ENCODE peak calls at places on chromosomes 3 and 15, in five cellular contexts. H is GM23248, W is left ventricle myocardium inferior, M is mammary epithelial cell, U is heart right ventricle. V is an unnamed sample.

GRCh38 chr15:48025118-48025517 is 95.7 kb upstream of the SLC24A5 start:
- DNase-seq in H (peak), W (no peak), M (no peak), U (no peak), V (no peak)

GRCh38 chr15:31871159-31871886 is 159.0 kb upstream of the CHRNA7 start:
- DNase-seq in W (no peak), H (no peak), M (no peak), U (no peak), V (no peak)

GRCh38 chr3:113607219-113607596 is 74.9 kb downstream of the SIDT1 start:
- DNase-seq in U (no peak), W (no peak), H (no peak), M (no peak), V (no peak)

GRCh38 chr3:279325-279724 is 82.8 kb downstream of the CHL1 start:
- DNase-seq in U (no peak), M (no peak), H (no peak), W (no peak), V (no peak)

GRCh38 chr3:39180183-39180545 is 12.2 kb downstream of the XIRP1 start:
- DNase-seq in M (no peak), W (no peak), U (no peak), H (no peak), V (no peak)

GRCh38 chr3:144127700-144128099 is 156.1 kb downstream of the DIPK2A start:
- DNase-seq in M (peak), U (no peak), H (no peak), W (no peak), V (no peak)

GRCh38 chr3:157819415-157819814 is 286.8 kb downstream of the SHOX2 start:
- DNase-seq in M (no peak), W (no peak), U (no peak), H (peak), V (no peak)

GRCh38 chr15:35329521-35329921 is 216.4 kb downstream of the DPH6 start:
- DNase-seq in W (no peak), M (no peak), U (no peak), H (no peak), V (no peak)

GRCh38 chr3:27666277-27666676 is 55.8 kb downstream of the EOMES start:
- DNase-seq in U (no peak), W (no peak), M (no peak), H (no peak), V (no peak)

GRCh38 chr3:134918448-134918847 is 123.4 kb downstream of the EPHB1 start:
- DNase-seq in W (no peak), U (no peak), M (no peak), H (no peak), V (no peak)

GRCh38 chr3:138459619-138460535 is 25.5 kb downstream of the ESYT3 start:
- DNase-seq in W (no peak), U (no peak), M (no peak), H (no peak), V (no peak)

GRCh38 chr3:183301937-183302580 is 49.0 kb downstream of the B3GNT5 start:
- DNase-seq in H (no peak), U (no peak), M (peak), W (no peak), V (no peak)

GRCh38 chr15:31019986-31020385 is 28.6 kb upstream of the MTMR10 start:
- DNase-seq in M (no peak), U (no peak), H (no peak), W (no peak), V (no peak)

GRCh38 chr15:65824031-65824743 is 32.1 kb upstream of the DENND4A start:
- DNase-seq in W (no peak), M (peak), H (peak), U (peak), V (peak)

GRCh38 chr15:78763796-78764241 is 47.4 kb downstream of the ADAMTS7 start:
- DNase-seq in H (no peak), W (no peak), U (no peak), M (no peak), V (peak)

GRCh38 chr3:50382271-50382670 is 22.9 kb upstream of the TMEM115 start:
- DNase-seq in U (no peak), W (no peak), H (no peak), M (no peak), V (no peak)

DNA sequence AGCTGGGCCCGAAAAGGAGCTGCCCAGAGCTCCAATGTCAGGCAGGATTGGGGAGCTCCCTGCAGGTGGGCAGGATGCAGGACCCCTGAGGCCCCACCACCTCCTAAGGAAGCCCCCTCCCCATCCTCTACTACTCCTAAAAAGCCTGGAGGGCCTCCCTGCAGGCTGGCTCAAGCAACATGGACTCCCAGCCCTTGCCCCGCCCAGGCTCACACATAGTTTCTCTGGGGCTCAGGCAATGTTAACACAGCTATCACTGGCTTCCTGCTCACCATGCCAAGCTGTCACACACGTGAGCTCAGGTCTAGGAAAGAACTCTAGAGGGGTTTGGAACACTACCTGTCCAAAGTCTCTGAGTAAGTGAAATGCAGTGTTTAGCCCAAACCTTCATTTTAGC is 65.4 kb upstream of the ZNF148 start:
- DNase-seq in H (no peak), W (no peak), U (no peak), M (peak), V (no peak)
- H3K27ac ChIP-seq in H (no peak), W (no peak), U (no peak), M (no peak), V (no peak)

DNA sequence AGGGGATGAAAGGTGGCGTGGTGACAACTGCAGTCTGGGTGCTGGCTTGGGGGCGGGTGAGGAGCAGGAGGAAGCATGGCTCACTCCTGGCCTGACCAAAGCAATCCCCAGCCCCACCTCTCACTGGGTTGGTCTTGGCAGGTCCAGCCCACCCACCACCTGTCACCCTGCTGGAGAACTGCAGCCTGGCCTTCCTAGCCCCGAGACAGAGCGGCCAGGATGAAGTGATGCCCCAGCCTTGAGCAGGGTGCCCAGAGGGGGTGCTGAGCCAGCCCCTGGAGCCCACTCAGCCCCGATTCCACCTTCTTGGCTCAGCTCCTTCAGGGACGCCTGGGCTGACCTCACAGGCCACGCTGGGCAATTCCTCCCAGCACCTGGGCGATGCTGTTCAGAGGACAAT is 89.9 kb downstream of the IQSEC1 start:
- DNase-seq in H (no peak), U (no peak), W (no peak), M (no peak), V (no peak)
- H3K27ac ChIP-seq in H (no peak), U (no peak), W (no peak), M (no peak), V (no peak)

GRCh38 chr3:112390783-112391641 is 58.1 kb downstream of the CD200 start:
- DNase-seq in H (peak), W (no peak), U (no peak), M (peak), V (no peak)

GRCh38 chr3:112391648-112392047 is 58.7 kb downstream of the CD200 start:
- DNase-seq in M (no peak), W (no peak), H (peak), U (no peak), V (no peak)

GRCh38 chr3:112394008-112394616 is 61.2 kb downstream of the CD200 start:
- DNase-seq in H (peak), U (no peak), W (no peak), M (no peak), V (peak)

GRCh38 chr3:112393360-112393728 is 60.4 kb downstream of the CD200 start:
- DNase-seq in U (no peak), H (no peak), M (no peak), W (no peak), V (no peak)

GRCh38 chr3:112392393-112393359 is 59.7 kb downstream of the CD200 start:
- DNase-seq in H (no peak), W (no peak), M (no peak), U (no peak), V (no peak)
- H3K27ac ChIP-seq in H (no peak), W (no peak), M (peak), U (no peak), V (no peak)

GRCh38 chr3:124277516-124277890 is 285.6 kb upstream of the ROPN1 start:
- DNase-seq in W (no peak), U (peak), H (peak), M (peak), V (no peak)

GRCh38 chr3:124276863-124277515 is 285.1 kb upstream of the ROPN1 start:
- DNase-seq in U (peak), M (no peak), H (no peak), W (no peak), V (no peak)

GRCh38 chr3:124283644-124284008 is 291.7 kb upstream of the ROPN1 start:
- DNase-seq in H (no peak), M (no peak), U (no peak), W (no peak), V (no peak)

GRCh38 chr3:124282751-124283643 is 291.1 kb upstream of the ROPN1 start:
- DNase-seq in H (peak), M (no peak), W (no peak), U (no peak), V (no peak)

GRCh38 chr3:124281453-124282316 is 289.8 kb upstream of the ROPN1 start:
- DNase-seq in M (peak), H (peak), W (no peak), U (peak), V (no peak)
- H3K27ac ChIP-seq in M (no peak), H (no peak), W (no peak), U (no peak), V (no peak)

DNA sequence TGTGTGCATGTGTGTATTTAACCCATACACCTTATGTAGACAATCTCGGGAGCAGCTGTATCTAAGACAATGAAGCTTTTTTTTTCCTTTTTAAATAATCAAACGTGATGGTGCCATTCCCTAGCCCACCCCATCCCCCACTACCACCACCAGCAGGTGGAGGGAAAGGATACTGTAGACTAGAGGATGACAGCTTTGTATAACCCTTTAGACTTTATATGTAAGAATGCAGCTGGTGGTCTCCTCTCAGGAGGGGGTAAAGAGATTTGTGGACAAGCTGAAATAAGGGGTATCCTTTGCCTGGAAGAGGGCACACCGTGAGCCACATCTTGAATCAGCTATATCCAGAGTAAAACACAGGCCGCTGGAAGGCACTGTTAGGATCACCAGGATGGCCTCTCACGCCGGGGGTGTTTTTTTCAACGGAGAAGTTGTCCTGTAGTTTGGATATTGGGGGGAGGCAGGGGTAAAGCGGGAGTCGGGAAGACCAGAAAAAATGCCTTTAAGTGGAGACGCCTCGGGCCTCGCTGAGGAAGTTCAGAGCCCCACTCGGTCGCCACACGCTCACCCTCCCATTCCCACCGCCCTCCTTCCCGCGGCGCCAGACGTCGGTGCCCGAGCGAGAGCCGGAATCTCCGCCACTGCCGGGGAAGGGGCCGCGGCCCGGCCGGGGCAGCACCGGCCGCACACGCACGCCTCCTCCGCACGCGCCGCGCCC is 1.0 kb downstream of the KPNA4 start:
- DNase-seq in M (no peak), U (peak), W (no peak), H (peak), V (no peak)
- H3K27ac ChIP-seq in M (peak), U (peak), W (peak), H (peak), V (peak)

GRCh38 chr15:90142216-90143175 is 40.2 kb upstream of the IDH2 start:
- DNase-seq in W (no peak), M (no peak), U (no peak), H (no peak), V (no peak)
- H3K27ac ChIP-seq in W (peak), M (no peak), U (no peak), H (no peak), V (no peak)

GRCh38 chr3:191244242-191244867 is 45.3 kb downstream of the OSTN start:
- DNase-seq in W (no peak), U (no peak), M (no peak), H (peak), V (no peak)

DNA sequence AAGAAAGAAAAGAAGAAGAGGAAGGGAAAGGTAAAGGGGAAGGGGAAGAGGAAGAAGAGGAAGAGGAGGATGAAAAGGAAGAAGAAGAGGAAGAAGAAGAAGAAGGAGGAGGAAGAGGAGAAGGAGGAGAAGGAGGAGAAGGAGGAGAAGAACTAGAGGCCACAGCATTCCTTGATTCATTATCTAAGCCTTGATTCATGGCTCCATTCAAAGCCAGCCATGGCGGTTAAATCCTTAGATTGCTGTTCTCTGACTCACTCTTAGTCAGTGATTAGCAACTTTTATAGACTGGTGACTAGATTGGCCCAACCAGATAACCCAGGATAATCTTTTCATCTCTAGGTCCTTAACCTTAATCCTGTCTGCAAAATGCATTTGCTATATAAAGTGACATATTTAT is 47.6 kb downstream of the OSTN start:
- DNase-seq in M (peak), H (peak), W (no peak), U (no peak), V (no peak)
- H3K27ac ChIP-seq in M (no peak), H (no peak), W (no peak), U (no peak), V (no peak)

GRCh38 chr3:17967111-17967510 is 224.7 kb upstream of the TBC1D5 start:
- DNase-seq in H (no peak), U (no peak), M (no peak), W (no peak), V (no peak)
- H3K27ac ChIP-seq in H (no peak), U (no peak), M (no peak), W (no peak), V (no peak)

V was measured in psoas muscle.